ENCODE peak calls at places on chromosomes 12 and 14, in six cellular contexts. R is HepG2, H is tibial nerve, I is PC-3, O is SK-N-SH, S is mesendoderm. G is an unnamed sample. For H3K4me1, the result is how much of the 10 kb centered on the place peaks cover.

GRCh38 chr12:12837025-12837872 is 24.1 kb downstream of the DDX47 start:
- DNase-seq in R (peak), H (no peak), I (peak), O (peak), S (peak), G (peak)

GRCh38 chr12:106205208-106206069 is 42.4 kb downstream of the CKAP4 start:
- DNase-seq in R (peak), H (no peak), I (peak), O (no peak), S (peak), G (no peak)

GRCh38 chr14:32478027-32478426 is 148.9 kb downstream of the AKAP6 start:
- DNase-seq in R (no peak), H (no peak), I (peak), O (peak), S (no peak), G (no peak)

GRCh38 chr14:99512110-99512449 is 30.9 kb downstream of the CCNK start:
- DNase-seq in R (no peak), H (no peak), I (no peak), O (no peak), S (no peak), G (no peak)

GRCh38 chr12:19014243-19014642 is 115.3 kb upstream of the PLEKHA5 start:
- DNase-seq in R (no peak), H (no peak), I (no peak), O (no peak), S (no peak), G (no peak)

GRCh38 chr12:13375583-13376413 is 179.3 kb downstream of the EMP1 start:
- DNase-seq in R (no peak), H (no peak), I (peak), O (no peak), S (no peak), G (no peak)

GRCh38 chr12:103821773-103822172 is 19.3 kb downstream of the NT5DC3 start:
- DNase-seq in R (no peak), H (no peak), I (peak), O (no peak), S (no peak), G (no peak)

GRCh38 chr12:46386877-46387629 is 14.5 kb upstream of the SLC38A2 start:
- DNase-seq in R (no peak), H (no peak), I (peak), O (no peak), S (peak), G (peak)

GRCh38 chr12:4118017-4118510 is 155.5 kb upstream of the CCND2 start:
- DNase-seq in R (no peak), H (peak), I (no peak), O (no peak), S (no peak), G (no peak)

GRCh38 chr14:99476864-99477263 is 3.8 kb downstream of the SETD3 start:
- DNase-seq in R (no peak), H (no peak), I (peak), O (no peak), S (no peak), G (no peak)

GRCh38 chr14:64503184-64503433 is 529 bp downstream of the ZBTB25 start:
- DNase-seq in R (no peak), H (no peak), I (no peak), O (no peak), S (no peak), G (no peak)

GRCh38 chr12:132315507-132315906 is 13.9 kb downstream of the GALNT9 start:
- DNase-seq in R (no peak), H (no peak), I (no peak), O (no peak), S (no peak), G (no peak)

GRCh38 chr14:76377675-76378074 is 1.7 kb downstream of the ESRRB start:
- DNase-seq in R (no peak), H (no peak), I (no peak), O (no peak), S (no peak), G (no peak)
- H3K4me3 ChIP-seq in R (no peak), H (no peak), I (no peak), O (no peak), S (no peak), G (peak)

GRCh38 chr14:24439257-24439656 is 3.3 kb downstream of the SDR39U1 start:
- DNase-seq in R (no peak), H (no peak), I (no peak), O (no peak), S (no peak), G (no peak)
- H3K4me1 ChIP-seq in R (under half), H (half or more), I (under half), O (under half), S (under half), G (under half)

GRCh38 chr14:91876492-91876891 is 9.2 kb upstream of the TC2N start:
- DNase-seq in R (no peak), H (no peak), I (no peak), O (no peak), S (no peak), G (peak)

GRCh38 chr14:91879196-91879595 is 11.9 kb upstream of the TC2N start:
- DNase-seq in R (no peak), H (no peak), I (no peak), O (no peak), S (no peak), G (no peak)

GRCh38 chr14:91875515-91876286 is 8.4 kb upstream of the TC2N start:
- DNase-seq in R (peak), H (no peak), I (no peak), O (no peak), S (no peak), G (no peak)

GRCh38 chr14:91878274-91878673 is 10.9 kb upstream of the TC2N start:
- DNase-seq in R (no peak), H (no peak), I (no peak), O (no peak), S (no peak), G (peak)

GRCh38 chr14:91877376-91877775 is 10.0 kb upstream of the TC2N start:
- DNase-seq in R (no peak), H (no peak), I (no peak), O (no peak), S (no peak), G (no peak)
- H3K27ac ChIP-seq in R (no peak), H (no peak), I (no peak), O (no peak), S (no peak), G (no peak)

GRCh38 chr14:103275000-103275399 is 59.0 kb upstream of the EIF5 start:
- DNase-seq in R (no peak), H (no peak), I (no peak), O (no peak), S (no peak), G (no peak)

GRCh38 chr14:103282932-103283331 is 51.1 kb upstream of the EIF5 start:
- DNase-seq in R (no peak), H (no peak), I (no peak), O (no peak), S (no peak), G (no peak)

GRCh38 chr14:103280278-103280917 is 53.6 kb upstream of the EIF5 start:
- DNase-seq in R (no peak), H (no peak), I (no peak), O (no peak), S (no peak), G (no peak)

GRCh38 chr14:103281496-103282231 is 52.4 kb upstream of the EIF5 start:
- DNase-seq in R (peak), H (no peak), I (peak), O (peak), S (peak), G (no peak)

GRCh38 chr14:103279129-103280025 is 54.7 kb upstream of the EIF5 start:
- DNase-seq in R (no peak), H (no peak), I (no peak), O (peak), S (peak), G (no peak)
- H3K4me3 ChIP-seq in R (no peak), H (peak), I (no peak), O (no peak), S (no peak), G (peak)

DNA sequence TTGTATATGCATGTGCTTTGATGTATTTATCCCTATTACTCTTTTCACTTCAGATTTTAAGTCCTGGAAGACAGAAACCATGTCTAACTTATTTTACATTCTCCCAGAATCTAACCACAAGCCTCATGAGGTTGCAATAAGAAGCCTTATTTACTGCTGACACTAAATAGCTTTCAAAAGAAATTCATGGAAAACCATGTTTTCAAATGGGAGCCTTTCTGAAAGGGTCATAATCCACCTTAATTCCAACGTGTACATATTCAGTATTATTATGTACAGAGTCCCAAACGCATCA is 34.4 kb downstream of the CORO1C start:
- DNase-seq in R (no peak), H (no peak), I (no peak), O (no peak), S (no peak), G (no peak)
- H3K4me1 ChIP-seq in R (under half), H (half or more), I (half or more), O (half or more), S (under half), G (half or more)

DNA sequence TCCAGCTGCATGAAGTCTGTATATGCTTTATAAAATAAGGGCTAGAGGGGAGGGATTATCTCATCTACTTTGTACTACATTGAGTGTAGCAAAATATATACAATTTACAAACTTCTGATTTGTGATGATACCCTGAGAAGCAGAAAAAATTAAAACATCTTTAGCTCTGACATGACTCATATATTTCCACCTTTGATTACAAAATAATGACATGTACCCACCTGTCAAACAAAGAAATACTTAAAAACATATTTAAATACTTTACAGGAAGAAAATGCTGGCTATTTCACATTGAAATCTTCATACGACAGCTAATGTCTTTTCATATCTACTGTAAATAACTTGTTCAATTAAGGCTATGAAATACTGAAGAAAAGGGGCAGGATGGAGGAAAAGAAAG is 3.3 kb downstream of the GPR135 start:
- DNase-seq in R (no peak), H (no peak), I (no peak), O (no peak), S (no peak), G (no peak)
- H3K27ac ChIP-seq in R (no peak), H (no peak), I (no peak), O (no peak), S (no peak), G (no peak)

GRCh38 chr12:64714551-64714968 is 44.6 kb downstream of the GNS start:
- DNase-seq in R (no peak), H (no peak), I (no peak), O (no peak), S (no peak), G (no peak)

GRCh38 chr12:64720884-64721283 is 38.3 kb downstream of the GNS start:
- DNase-seq in R (no peak), H (no peak), I (no peak), O (no peak), S (no peak), G (no peak)

GRCh38 chr12:64716839-64717455 is 42.3 kb downstream of the GNS start:
- DNase-seq in R (no peak), H (no peak), I (no peak), O (no peak), S (no peak), G (no peak)

GRCh38 chr12:64716373-64716772 is 42.8 kb downstream of the GNS start:
- DNase-seq in R (no peak), H (no peak), I (no peak), O (no peak), S (no peak), G (no peak)

DNA sequence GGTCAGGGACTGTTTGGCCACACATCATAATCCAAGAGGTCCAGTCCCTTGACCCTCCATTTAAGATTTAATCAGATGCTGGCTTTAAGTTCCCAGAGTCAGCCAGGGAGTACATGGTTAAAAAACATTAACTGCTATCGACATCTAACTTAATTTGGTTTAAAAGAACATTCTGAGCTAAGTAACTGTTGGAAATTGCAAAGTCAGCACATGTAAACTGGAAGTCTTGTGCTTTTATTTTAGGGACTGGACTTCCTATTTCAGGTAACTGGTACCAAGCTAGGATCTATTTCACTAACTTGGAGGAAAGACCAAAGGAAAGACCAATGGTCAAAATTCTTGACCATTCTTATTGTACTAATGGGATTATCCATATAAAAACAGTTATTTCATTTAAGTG is 40.6 kb downstream of the GNS start:
- DNase-seq in R (no peak), H (no peak), I (no peak), O (no peak), S (no peak), G (no peak)
- H3K4me3 ChIP-seq in R (no peak), H (no peak), I (no peak), O (no peak), S (no peak), G (no peak)

GRCh38 chr12:65302891-65303290 is 24.4 kb downstream of the MSRB3 start:
- DNase-seq in R (no peak), H (no peak), I (no peak), O (no peak), S (no peak), G (no peak)
- H3K4me1 ChIP-seq in R (under half), H (under half), I (under half), O (under half), S (under half), G (half or more)

GRCh38 chr12:109196332-109196731 is 79.9 kb downstream of the ACACB start:
- DNase-seq in R (no peak), H (no peak), I (no peak), O (no peak), S (no peak), G (no peak)
- H3K27ac ChIP-seq in R (no peak), H (no peak), I (no peak), O (no peak), S (no peak), G (no peak)

G was measured in tibial artery.